ENCODE peak calls at places on chromosomes 2 and 18, in six cellular contexts. D, J, C, Y, V and L are unnamed samples.

GRCh38 chr2:120480903-120481445 is 135.0 kb downstream of the INHBB start:
- DNase-seq in Y (no peak), V (no peak), D (no peak), C (no peak), J (no peak), L (no peak)

GRCh38 chr2:88714667-88715066 is 23.2 kb downstream of the RPIA start:
- DNase-seq in Y (no peak), D (no peak), J (no peak), C (no peak), V (no peak), L (no peak)

GRCh38 chr2:169977510-169977909 is 150.3 kb downstream of the UBR3 start:
- DNase-seq in C (no peak), J (no peak), D (no peak), V (no peak), Y (no peak), L (no peak)

GRCh38 chr2:1746174-1747064 is 2.1 kb upstream of the PXDN start:
- DNase-seq in C (peak), J (no peak), V (no peak), D (no peak), Y (no peak), L (no peak)

GRCh38 chr2:202034249-202035088 is 814 bp downstream of the FZD7 start:
- DNase-seq in Y (peak), D (peak), V (no peak), J (peak), C (peak), L (peak)

GRCh38 chr2:24313744-24314632 is 46.3 kb downstream of the ITSN2 start:
- DNase-seq in C (no peak), J (no peak), Y (no peak), D (no peak), V (no peak), L (peak)

GRCh38 chr2:147076634-147077033 is 768.2 kb upstream of the ACVR2A start:
- DNase-seq in C (no peak), Y (no peak), D (no peak), J (no peak), V (no peak), L (peak)

GRCh38 chr2:147025611-147026010 is 819.2 kb upstream of the ACVR2A start:
- DNase-seq in C (no peak), J (no peak), V (no peak), D (no peak), Y (no peak), L (peak)

GRCh38 chr2:16487686-16488085 is 177.9 kb downstream of the CYRIA start:
- DNase-seq in C (no peak), D (no peak), J (no peak), V (no peak), Y (peak), L (peak)

GRCh38 chr18:30177056-30177455 is 865.5 kb downstream of the DSC3 start:
- DNase-seq in J (no peak), C (no peak), D (no peak), Y (no peak), V (no peak), L (no peak)

GRCh38 chr2:227817940-227818568 is 4.4 kb downstream of the CCL20 start:
- DNase-seq in D (no peak), C (peak), V (peak), Y (peak), J (no peak), L (peak)

GRCh38 chr2:75587954-75588587 is 27.3 kb upstream of the EVA1A start:
- DNase-seq in C (no peak), Y (no peak), V (no peak), J (no peak), D (no peak), L (peak)

GRCh38 chr2:108106746-108107145 is 120.4 kb downstream of the SLC5A7 start:
- DNase-seq in C (no peak), J (no peak), Y (peak), V (no peak), D (no peak), L (no peak)

GRCh38 chr2:39325966-39326365 is 82.2 kb upstream of the CDKL4 start:
- DNase-seq in Y (no peak), C (no peak), V (no peak), D (no peak), J (no peak), L (peak)

GRCh38 chr2:145543856-145544255 is 1023.9 kb upstream of the ZEB2 start:
- DNase-seq in D (no peak), V (no peak), Y (no peak), J (no peak), C (no peak), L (no peak)

GRCh38 chr18:63518178-63519012 is 23.8 kb upstream of the SERPINB12 start:
- DNase-seq in C (peak), D (peak), J (peak), Y (peak), V (no peak), L (peak)

GRCh38 chr18:8814206-8814605 is 108.8 kb downstream of the MTCL1 start:
- DNase-seq in Y (no peak), V (no peak), D (no peak), J (no peak), C (no peak), L (peak)

GRCh38 chr18:26562568-26562967 is 14.2 kb upstream of the KCTD1 start:
- DNase-seq in J (no peak), V (no peak), D (no peak), C (no peak), Y (no peak), L (no peak)